ENCODE peak calls at places on chromosomes 4 and X, in seven cellular contexts. One of them, this sample, is unnamed.

GRCh38 chr4:123121241-123121907 is 199.0 kb upstream of the NUDT6 start:
- DNase-seq in psoas muscle: no peak
- DNase-seq in spleen: no peak
- DNase-seq in esophagus squamous epithelium: no peak
- DNase-seq in osteocyte: no peak
- DNase-seq in PC-9: no peak
- DNase-seq in SK-N-SH: no peak
- DNase-seq in this sample: peak

GRCh38 chr4:26342328-26343040 is 21.7 kb downstream of the RBPJ start:
- DNase-seq in psoas muscle: no peak
- DNase-seq in spleen: no peak
- DNase-seq in esophagus squamous epithelium: no peak
- DNase-seq in osteocyte: no peak
- DNase-seq in PC-9: peak
- DNase-seq in SK-N-SH: no peak
- DNase-seq in this sample: peak

GRCh38 chr4:39362827-39363226 is 3.3 kb downstream of the RFC1 start:
- DNase-seq in psoas muscle: no peak
- DNase-seq in spleen: no peak
- DNase-seq in esophagus squamous epithelium: no peak
- DNase-seq in osteocyte: no peak
- DNase-seq in PC-9: no peak
- DNase-seq in SK-N-SH: no peak
- DNase-seq in this sample: no peak

GRCh38 chrX:108704839-108705238 is 31.5 kb downstream of the IRS4 start:
- DNase-seq in psoas muscle: no peak
- DNase-seq in spleen: no peak
- DNase-seq in esophagus squamous epithelium: no peak
- DNase-seq in osteocyte: no peak
- DNase-seq in PC-9: no peak
- DNase-seq in SK-N-SH: no peak
- DNase-seq in this sample: no peak

GRCh38 chrX:123959281-123960063 is 2.0 kb upstream of the STAG2 start:
- DNase-seq in psoas muscle: peak
- DNase-seq in spleen: peak
- DNase-seq in esophagus squamous epithelium: no peak
- DNase-seq in osteocyte: no peak
- DNase-seq in PC-9: peak
- DNase-seq in SK-N-SH: peak
- DNase-seq in this sample: peak

GRCh38 chrX:44996282-44996681 is 123.3 kb downstream of the KDM6A start:
- DNase-seq in psoas muscle: no peak
- DNase-seq in spleen: no peak
- DNase-seq in esophagus squamous epithelium: no peak
- DNase-seq in osteocyte: no peak
- DNase-seq in PC-9: no peak
- DNase-seq in SK-N-SH: no peak
- DNase-seq in this sample: no peak

GRCh38 chrX:42973321-42973720 is 195.4 kb upstream of the PPP1R2C start:
- DNase-seq in psoas muscle: no peak
- DNase-seq in spleen: no peak
- DNase-seq in esophagus squamous epithelium: no peak
- DNase-seq in osteocyte: no peak
- DNase-seq in PC-9: no peak
- DNase-seq in SK-N-SH: no peak
- DNase-seq in this sample: no peak

GRCh38 chr4:129092636-129093172 is 635 bp downstream of the SCLT1 start:
- DNase-seq in psoas muscle: no peak
- DNase-seq in spleen: no peak
- DNase-seq in esophagus squamous epithelium: no peak
- DNase-seq in osteocyte: no peak
- DNase-seq in PC-9: no peak
- DNase-seq in SK-N-SH: no peak
- DNase-seq in this sample: no peak

GRCh38 chrX:1207496-1208025 is 4.9 kb downstream of the CRLF2 start:
- DNase-seq in psoas muscle: no peak
- DNase-seq in spleen: peak
- DNase-seq in esophagus squamous epithelium: no peak
- DNase-seq in osteocyte: no peak
- DNase-seq in PC-9: no peak
- DNase-seq in SK-N-SH: no peak
- DNase-seq in this sample: no peak

GRCh38 chr4:121380448-121381147 is at the start of gene QRFPR:
- DNase-seq in psoas muscle: no peak
- DNase-seq in spleen: peak
- DNase-seq in esophagus squamous epithelium: no peak
- DNase-seq in osteocyte: no peak
- DNase-seq in PC-9: no peak
- DNase-seq in SK-N-SH: peak
- DNase-seq in this sample: peak

GRCh38 chrX:100994352-100995281 is 25.1 kb downstream of the ARL13A start:
- DNase-seq in psoas muscle: no peak
- DNase-seq in spleen: no peak
- DNase-seq in esophagus squamous epithelium: no peak
- DNase-seq in osteocyte: no peak
- DNase-seq in PC-9: peak
- DNase-seq in SK-N-SH: no peak
- DNase-seq in this sample: peak

GRCh38 chrX:46811101-46811500 is 25.7 kb upstream of the RP2 start:
- DNase-seq in psoas muscle: no peak
- DNase-seq in spleen: no peak
- DNase-seq in esophagus squamous epithelium: no peak
- DNase-seq in osteocyte: no peak
- DNase-seq in PC-9: no peak
- DNase-seq in SK-N-SH: no peak
- DNase-seq in this sample: no peak

GRCh38 chr4:15396157-15396800 is 31.6 kb upstream of the C1QTNF7 start:
- DNase-seq in psoas muscle: no peak
- DNase-seq in spleen: no peak
- DNase-seq in esophagus squamous epithelium: no peak
- DNase-seq in osteocyte: no peak
- DNase-seq in PC-9: no peak
- DNase-seq in SK-N-SH: peak
- DNase-seq in this sample: peak

GRCh38 chr4:8308856-8309771 is 39.6 kb downstream of the HTRA3 start:
- DNase-seq in psoas muscle: peak
- DNase-seq in spleen: peak
- DNase-seq in esophagus squamous epithelium: no peak
- DNase-seq in osteocyte: no peak
- DNase-seq in PC-9: no peak
- DNase-seq in SK-N-SH: no peak
- DNase-seq in this sample: no peak

GRCh38 chr4:127188847-127189246 is 443.9 kb upstream of the INTU start:
- DNase-seq in psoas muscle: no peak
- DNase-seq in spleen: no peak
- DNase-seq in esophagus squamous epithelium: no peak
- DNase-seq in osteocyte: no peak
- DNase-seq in PC-9: no peak
- DNase-seq in SK-N-SH: no peak
- DNase-seq in this sample: no peak

GRCh38 chr4:121696641-121697461 is at the start of gene ANXA5:
- DNase-seq in psoas muscle: peak
- DNase-seq in spleen: peak
- DNase-seq in esophagus squamous epithelium: peak
- DNase-seq in osteocyte: peak
- DNase-seq in PC-9: peak
- DNase-seq in SK-N-SH: peak
- DNase-seq in this sample: peak

GRCh38 chr4:5142726-5143125 is 91.4 kb downstream of the STK32B start:
- DNase-seq in psoas muscle: no peak
- DNase-seq in spleen: no peak
- DNase-seq in esophagus squamous epithelium: no peak
- DNase-seq in osteocyte: peak
- DNase-seq in PC-9: no peak
- DNase-seq in SK-N-SH: peak
- DNase-seq in this sample: no peak

GRCh38 chr4:42048394-42048793 is 58.1 kb downstream of the SLC30A9 start:
- DNase-seq in psoas muscle: no peak
- DNase-seq in spleen: no peak
- DNase-seq in esophagus squamous epithelium: no peak
- DNase-seq in osteocyte: no peak
- DNase-seq in PC-9: no peak
- DNase-seq in SK-N-SH: no peak
- DNase-seq in this sample: no peak

GRCh38 chr4:86664959-86665358 is 70.8 kb downstream of the PTPN13 start:
- DNase-seq in psoas muscle: no peak
- DNase-seq in spleen: no peak
- DNase-seq in esophagus squamous epithelium: no peak
- DNase-seq in osteocyte: no peak
- DNase-seq in PC-9: no peak
- DNase-seq in SK-N-SH: no peak
- DNase-seq in this sample: no peak

GRCh38 chr4:189001283-189001970 is 862.2 kb downstream of the TRIML1 start:
- DNase-seq in psoas muscle: no peak
- DNase-seq in spleen: no peak
- DNase-seq in esophagus squamous epithelium: no peak
- DNase-seq in osteocyte: no peak
- DNase-seq in PC-9: no peak
- DNase-seq in SK-N-SH: no peak
- DNase-seq in this sample: no peak

GRCh38 chr4:153169811-153170210 is 34.4 kb upstream of the TRIM2 start:
- DNase-seq in psoas muscle: no peak
- DNase-seq in spleen: no peak
- DNase-seq in esophagus squamous epithelium: no peak
- DNase-seq in osteocyte: no peak
- DNase-seq in PC-9: no peak
- DNase-seq in SK-N-SH: no peak
- DNase-seq in this sample: no peak

GRCh38 chr4:7254736-7255487 is 62.6 kb downstream of the SORCS2 start:
- DNase-seq in psoas muscle: peak
- DNase-seq in spleen: no peak
- DNase-seq in esophagus squamous epithelium: no peak
- DNase-seq in osteocyte: no peak
- DNase-seq in PC-9: no peak
- DNase-seq in SK-N-SH: no peak
- DNase-seq in this sample: no peak

GRCh38 chr4:87270144-87270543 is 49.7 kb upstream of the KLHL8 start:
- DNase-seq in psoas muscle: no peak
- DNase-seq in spleen: no peak
- DNase-seq in esophagus squamous epithelium: no peak
- DNase-seq in osteocyte: no peak
- DNase-seq in PC-9: peak
- DNase-seq in SK-N-SH: peak
- DNase-seq in this sample: peak

GRCh38 chr4:156154978-156155377 is 201.3 kb upstream of the CTSO start:
- DNase-seq in psoas muscle: no peak
- DNase-seq in spleen: no peak
- DNase-seq in esophagus squamous epithelium: no peak
- DNase-seq in osteocyte: no peak
- DNase-seq in PC-9: no peak
- DNase-seq in SK-N-SH: no peak
- DNase-seq in this sample: no peak

GRCh38 chr4:45241976-45242375 is 515.6 kb upstream of the GNPDA2 start:
- DNase-seq in psoas muscle: no peak
- DNase-seq in spleen: no peak
- DNase-seq in esophagus squamous epithelium: no peak
- DNase-seq in osteocyte: no peak
- DNase-seq in PC-9: no peak
- DNase-seq in SK-N-SH: no peak
- DNase-seq in this sample: no peak

GRCh38 chr4:110869862-110870577 is 247.1 kb upstream of the PITX2 start:
- DNase-seq in psoas muscle: no peak
- DNase-seq in spleen: no peak
- DNase-seq in esophagus squamous epithelium: no peak
- DNase-seq in osteocyte: no peak
- DNase-seq in PC-9: no peak
- DNase-seq in SK-N-SH: no peak
- DNase-seq in this sample: peak

GRCh38 chrX:124028177-124028576 is 66.7 kb downstream of the STAG2 start:
- DNase-seq in psoas muscle: no peak
- DNase-seq in spleen: no peak
- DNase-seq in esophagus squamous epithelium: no peak
- DNase-seq in osteocyte: no peak
- DNase-seq in PC-9: no peak
- DNase-seq in SK-N-SH: no peak
- DNase-seq in this sample: no peak

GRCh38 chr4:94746746-94747145 is 11.0 kb upstream of the BMPR1B start:
- DNase-seq in psoas muscle: no peak
- DNase-seq in spleen: no peak
- DNase-seq in esophagus squamous epithelium: no peak
- DNase-seq in osteocyte: no peak
- DNase-seq in PC-9: no peak
- DNase-seq in SK-N-SH: no peak
- DNase-seq in this sample: no peak
- TF ChIP-seq CTCF in psoas muscle: peak
- TF ChIP-seq CTCF in spleen: no peak
- TF ChIP-seq CTCF in esophagus squamous epithelium: no peak
- TF ChIP-seq CTCF in osteocyte: no peak
- TF ChIP-seq CTCF in PC-9: no peak
- TF ChIP-seq CTCF in SK-N-SH: peak
- TF ChIP-seq CTCF in this sample: no peak

DNA sequence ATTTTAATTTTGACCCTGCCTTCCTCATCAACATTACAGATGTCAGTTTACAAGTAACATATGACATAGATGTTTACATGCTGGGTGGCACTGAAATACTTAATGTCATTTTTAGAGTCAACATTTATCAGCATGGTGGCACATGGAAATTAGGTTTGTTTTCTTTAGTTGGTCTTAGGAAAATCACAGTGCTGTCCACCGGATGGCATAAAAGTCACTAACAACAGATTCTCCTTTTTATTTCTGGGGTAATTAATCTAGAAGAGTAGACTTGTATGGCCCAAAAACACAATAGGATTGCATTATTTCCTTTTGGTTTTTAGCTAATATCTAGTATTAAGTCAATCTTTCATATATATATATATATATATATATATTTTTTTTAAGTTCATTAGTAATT is 88.6 kb upstream of the HHIP start:
- DNase-seq in psoas muscle: no peak
- DNase-seq in spleen: no peak
- DNase-seq in esophagus squamous epithelium: no peak
- DNase-seq in osteocyte: no peak
- DNase-seq in PC-9: no peak
- DNase-seq in SK-N-SH: no peak
- DNase-seq in this sample: no peak
- TF ChIP-seq CTCF in psoas muscle: no peak
- TF ChIP-seq CTCF in spleen: no peak
- TF ChIP-seq CTCF in esophagus squamous epithelium: no peak
- TF ChIP-seq CTCF in osteocyte: peak
- TF ChIP-seq CTCF in PC-9: no peak
- TF ChIP-seq CTCF in SK-N-SH: peak
- TF ChIP-seq CTCF in this sample: no peak

DNA sequence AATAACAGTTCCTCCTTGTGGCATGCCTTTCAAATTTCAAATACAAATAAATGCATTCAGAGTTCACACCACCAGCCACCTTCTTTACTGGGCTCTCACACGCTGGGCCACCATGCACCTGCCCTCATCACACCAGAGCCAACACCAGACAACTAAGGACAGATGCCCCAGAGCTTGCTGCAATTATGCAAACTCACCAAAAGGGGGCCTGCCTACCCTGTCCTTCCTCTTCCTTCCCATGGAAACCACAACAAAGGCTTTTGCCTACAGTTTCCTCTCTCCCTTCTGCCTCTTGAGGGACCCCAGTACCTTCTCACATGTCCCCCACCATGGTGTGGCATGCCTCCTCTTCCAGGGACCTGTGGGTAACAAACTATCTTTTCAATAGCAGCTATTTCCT is 1333.9 kb upstream of the TENM3 start:
- DNase-seq in psoas muscle: no peak
- DNase-seq in spleen: no peak
- DNase-seq in esophagus squamous epithelium: no peak
- DNase-seq in osteocyte: no peak
- DNase-seq in PC-9: no peak
- DNase-seq in SK-N-SH: no peak
- DNase-seq in this sample: no peak
- TF ChIP-seq CTCF in psoas muscle: no peak
- TF ChIP-seq CTCF in spleen: no peak
- TF ChIP-seq CTCF in esophagus squamous epithelium: no peak
- TF ChIP-seq CTCF in osteocyte: no peak
- TF ChIP-seq CTCF in PC-9: no peak
- TF ChIP-seq CTCF in SK-N-SH: peak
- TF ChIP-seq CTCF in this sample: no peak

GRCh38 chr4:85318415-85318814 is 156.5 kb upstream of the ARHGAP24 start:
- DNase-seq in psoas muscle: no peak
- DNase-seq in spleen: no peak
- DNase-seq in esophagus squamous epithelium: no peak
- DNase-seq in osteocyte: no peak
- DNase-seq in PC-9: no peak
- DNase-seq in SK-N-SH: no peak
- DNase-seq in this sample: no peak
- TF ChIP-seq CTCF in psoas muscle: no peak
- TF ChIP-seq CTCF in spleen: no peak
- TF ChIP-seq CTCF in esophagus squamous epithelium: no peak
- TF ChIP-seq CTCF in osteocyte: no peak
- TF ChIP-seq CTCF in PC-9: no peak
- TF ChIP-seq CTCF in SK-N-SH: no peak
- TF ChIP-seq CTCF in this sample: no peak

This sample was measured in Calu3.